ENCODE peak calls at places on chromosomes 6 and 20, in six cellular contexts. F, Q, H, T, R and Z are unnamed samples.

GRCh38 chr6:3882865-3883264 is 33.7 kb downstream of the FAM50B start:
- DNase-seq in T (no peak), H (no peak), F (no peak), R (no peak), Q (peak; percentile 70), Z (no peak)

GRCh38 chr20:18688676-18689075 is 100.8 kb downstream of the DTD1 start:
- DNase-seq in F (no peak), Q (no peak), H (no peak), T (no peak), R (no peak), Z (peak; percentile 64)

GRCh38 chr6:134593442-134593841 is 275.5 kb upstream of the SGK1 start:
- DNase-seq in F (no peak), H (no peak), R (no peak), Q (no peak), T (no peak), Z (no peak)

GRCh38 chr20:58261660-58262059 is 33.2 kb upstream of the ANKRD60 start:
- DNase-seq in H (no peak), R (no peak), F (no peak), T (no peak), Q (no peak), Z (no peak)

GRCh38 chr6:30990422-30991086 is 7.0 kb downstream of the MUC21 start:
- DNase-seq in F (no peak), T (no peak), R (no peak), H (peak; percentile 5), Q (no peak), Z (no peak)

GRCh38 chr6:150347845-150348244 is 21.0 kb upstream of the IYD start:
- DNase-seq in T (no peak), R (no peak), F (no peak), Q (no peak), H (no peak), Z (no peak)

GRCh38 chr6:144582939-144583613 is 297.9 kb downstream of the UTRN start:
- DNase-seq in F (no peak), H (peak; percentile 61), Q (no peak), R (peak; percentile 47), T (peak; percentile 48), Z (peak; percentile 55)

GRCh38 chr6:108685970-108686369 is 125.3 kb downstream of the FOXO3 start:
- DNase-seq in Q (no peak), F (no peak), H (no peak), R (no peak), T (no peak), Z (no peak)

GRCh38 chr6:47334334-47334733 is 24.6 kb upstream of the TNFRSF21 start:
- DNase-seq in F (no peak), H (no peak), Q (no peak), R (no peak), T (no peak), Z (no peak)

GRCh38 chr20:47318596-47319516 is 37.6 kb downstream of the ZMYND8 start:
- DNase-seq in Q (peak; percentile 89), R (no peak), T (peak; percentile 91), H (no peak), F (peak; percentile 44), Z (peak; percentile 92)

GRCh38 chr20:32296412-32296811 is 19.0 kb downstream of the KIF3B start:
- DNase-seq in T (no peak), F (no peak), H (no peak), Q (peak; percentile 54), R (no peak), Z (no peak)

GRCh38 chr6:147177286-147177685 is 26.9 kb upstream of the STXBP5 start:
- DNase-seq in R (no peak), Q (no peak), T (no peak), H (no peak), F (no peak), Z (no peak)

GRCh38 chr6:13485923-13486557 is 1.4 kb downstream of the GFOD1 start:
- DNase-seq in F (no peak), H (no peak), R (peak; percentile 72), T (peak; percentile 71), Q (peak; percentile 47), Z (peak; percentile 51)

GRCh38 chr20:8152183-8152582 is 20.1 kb downstream of the PLCB1 start:
- DNase-seq in H (no peak), F (no peak), Q (peak; percentile 60), R (no peak), T (no peak), Z (no peak)

GRCh38 chr6:29561091-29561490 is 1.6 kb upstream of the UBD start:
- DNase-seq in R (no peak), H (no peak), T (no peak), F (no peak), Q (no peak), Z (no peak)

GRCh38 chr6:129929433-129929832 is 68.3 kb upstream of the TMEM244 start:
- DNase-seq in R (no peak), T (no peak), F (peak; percentile 30), Q (peak; percentile 75), H (no peak), Z (no peak)

GRCh38 chr6:33424855-33425667 is 5.2 kb downstream of the SYNGAP1 start:
- DNase-seq in F (no peak), T (no peak), H (no peak), Q (no peak), R (no peak), Z (no peak)

GRCh38 chr6:12403201-12403826 is 113.2 kb downstream of the EDN1 start:
- DNase-seq in R (no peak), H (no peak), Q (peak; percentile 53), T (peak; percentile 44), F (no peak), Z (no peak)

GRCh38 chr20:21693322-21693721 is 12.1 kb upstream of the PAX1 start:
- DNase-seq in T (peak; percentile 67), H (no peak), Q (no peak), F (no peak), R (no peak), Z (no peak)

GRCh38 chr20:13800728-13801134 is 15.9 kb downstream of the NDUFAF5 start:
- DNase-seq in F (peak; percentile 57), R (no peak), T (no peak), Q (peak; percentile 96), H (no peak), Z (peak; percentile 80)

GRCh38 chr6:168043193-168043847 is 35.7 kb downstream of the FRMD1 start:
- DNase-seq in H (no peak), F (no peak), Q (no peak), T (no peak), R (no peak), Z (peak; percentile 18)

GRCh38 chr6:12288844-12289654 is 1.1 kb upstream of the EDN1 start:
- DNase-seq in H (peak; percentile 41), R (peak; percentile 31), Q (peak; percentile 61), T (peak; percentile 96), F (no peak), Z (no peak)

GRCh38 chr20:10728873-10729670 is 55.3 kb upstream of the JAG1 start:
- DNase-seq in F (no peak), R (no peak), Q (peak; percentile 87), H (no peak), T (no peak), Z (no peak)

GRCh38 chr6:111952821-111953535 is 79.7 kb upstream of the FYN start:
- DNase-seq in H (no peak), R (no peak), Q (no peak), F (no peak), T (no peak), Z (no peak)

GRCh38 chr6:154668156-154668555 is 65.1 kb upstream of the SCAF8 start:
- DNase-seq in Q (no peak), T (no peak), H (no peak), R (no peak), F (no peak), Z (no peak)

GRCh38 chr20:51889466-51889865 is 87.1 kb upstream of the SALL4 start:
- DNase-seq in Q (no peak), H (no peak), R (no peak), F (no peak), T (peak; percentile 88), Z (no peak)
- H3K27me3 ChIP-seq in Q (no peaks in the 10 kb centered on the region), H (no peaks in the 10 kb centered on the region), R (no peaks in the 10 kb centered on the region), F (no peaks in the 10 kb centered on the region), T (no peaks in the 10 kb centered on the region), Z (no peaks in the 10 kb centered on the region)

GRCh38 chr6:165618241-165618640 is 44.8 kb downstream of the PDE10A start:
- DNase-seq in Q (no peak), T (no peak), H (no peak), R (no peak), F (no peak), Z (no peak)
- H3K27me3 ChIP-seq in Q (no peaks in the 10 kb centered on the region), T (no peaks in the 10 kb centered on the region), H (no peaks in the 10 kb centered on the region), R (no peaks in the 10 kb centered on the region), F (no peaks in the 10 kb centered on the region), Z (no peaks in the 10 kb centered on the region)

GRCh38 chr6:105181981-105182515 is 2.2 kb upstream of the POPDC3 start:
- DNase-seq in Q (no peak), F (no peak), R (no peak), T (no peak), H (no peak), Z (no peak)

GRCh38 chr6:105179244-105180065 is at the start of gene POPDC3:
- DNase-seq in T (peak; percentile 69), R (peak; percentile 15), Q (peak; percentile 28), H (no peak), F (no peak), Z (no peak)

GRCh38 chr6:105177521-105177920 is 2.3 kb downstream of the POPDC3 start:
- DNase-seq in F (no peak), Q (no peak), H (no peak), R (no peak), T (no peak), Z (no peak)

GRCh38 chr6:105178110-105178509 is 1.7 kb downstream of the POPDC3 start:
- DNase-seq in H (no peak), F (no peak), Q (peak; percentile 83), T (no peak), R (no peak), Z (no peak)

DNA sequence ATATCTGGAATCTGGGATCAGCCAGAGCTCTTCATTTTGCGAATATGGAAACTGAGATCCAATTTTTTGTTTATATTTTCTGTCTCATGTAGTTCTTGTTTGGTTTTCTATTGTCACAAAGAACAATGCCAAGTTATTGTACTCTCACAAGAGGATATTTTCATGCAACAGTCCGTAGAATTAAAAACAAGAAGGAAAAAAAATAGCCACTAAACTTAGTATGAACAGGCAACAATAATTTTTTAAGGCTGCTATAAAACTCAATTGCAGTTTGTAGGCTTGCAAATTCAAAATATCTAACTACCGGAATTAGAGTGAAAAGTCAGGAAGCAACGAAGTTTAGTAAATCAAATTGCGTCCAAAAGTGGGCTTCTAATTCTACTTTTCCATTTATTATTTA is 1.2 kb downstream of the POPDC3 start:
- DNase-seq in H (no peak), Q (no peak), F (no peak), T (no peak), R (no peak), Z (no peak)
- H3K27me3 ChIP-seq in H (peaks cover 12% of the 10 kb centered on the region), Q (no peaks in the 10 kb centered on the region), F (no peaks in the 10 kb centered on the region), T (no peaks in the 10 kb centered on the region), R (peaks cover 2% of the 10 kb centered on the region), Z (peaks cover 21% of the 10 kb centered on the region)

DNA sequence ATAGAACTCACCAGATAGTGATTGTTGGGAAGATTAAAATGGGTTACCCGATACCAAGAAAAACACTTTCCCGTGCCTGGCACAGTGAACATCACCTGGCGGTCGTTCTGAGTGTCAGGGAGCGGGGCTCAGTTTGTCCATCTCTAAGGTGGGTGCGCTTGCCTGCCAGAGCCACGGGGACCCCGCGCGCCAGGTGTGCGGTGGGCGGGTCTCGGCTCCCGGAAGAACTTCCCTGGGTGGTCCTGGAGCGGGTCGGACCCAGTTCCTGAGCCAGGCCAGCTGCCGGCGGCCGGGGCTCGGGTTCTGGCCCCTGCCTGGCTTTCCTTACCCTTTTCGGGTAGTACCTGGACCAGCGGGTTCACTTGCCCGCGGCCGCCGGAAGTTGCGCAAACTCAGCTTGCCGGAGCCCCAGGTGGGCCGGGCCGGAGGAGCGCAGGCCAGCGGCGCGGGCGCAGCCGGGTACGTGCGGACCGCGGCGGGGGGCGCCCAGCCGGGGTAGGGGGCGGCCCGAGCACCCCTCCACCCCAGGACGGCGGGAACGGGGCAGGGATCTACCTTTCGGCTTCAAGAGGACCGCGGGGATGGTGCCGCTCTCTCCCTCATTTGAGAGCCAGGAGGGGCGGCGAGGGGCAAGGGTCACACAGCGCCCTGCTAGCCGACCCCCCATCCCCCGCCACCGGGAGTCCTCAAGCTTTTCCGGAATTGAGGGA is 7.5 kb downstream of the FAM110A start:
- DNase-seq in Q (no peak), F (no peak), H (no peak), T (peak; percentile 41), R (no peak), Z (peak; percentile 83)
- H3K27me3 ChIP-seq in Q (no peaks in the 10 kb centered on the region), F (no peaks in the 10 kb centered on the region), H (no peaks in the 10 kb centered on the region), T (no peaks in the 10 kb centered on the region), R (no peaks in the 10 kb centered on the region), Z (peaks cover 8% of the 10 kb centered on the region)